ENCODE peak calls at places on chromosomes 5 and 9, in seven cellular contexts. Y is activated CD4-positive, alpha-beta T cell treated with anti-CD3 and anti-CD28 coated beads, Interleukin-2, amount 10 ng/mL, durations not matched to agents 7 days and 5 days; W is colonic mucosa; V is A549; P is NCI-H82; N is GDM1; S is RWPE1. G is an unnamed sample.
A peak's percentile ranks its signal among the peaks of the same experiment; 100 is the strongest.

GRCh38 chr9:135907006-135907434 is 326 bp downstream of the CAMSAP1 start:
- DNase-seq in P (peak; percentile 51), S (no peak), Y (no peak), V (no peak), W (no peak), N (no peak), G (no peak)

GRCh38 chr5:42929871-42930270 is 110.2 kb downstream of the ANXA2R start:
- DNase-seq in V (no peak), S (no peak), Y (no peak), N (no peak), P (no peak), W (no peak), G (no peak)

GRCh38 chr9:75602074-75602473 is 288.4 kb upstream of the PCSK5 start:
- DNase-seq in S (no peak), P (no peak), N (no peak), Y (no peak), W (no peak), V (no peak), G (no peak)

GRCh38 chr5:134857401-134857800 is 11.6 kb downstream of the C5orf24 start:
- DNase-seq in V (no peak), S (no peak), P (no peak), Y (no peak), W (no peak), N (no peak), G (no peak)

GRCh38 chr9:136729144-136729543 is 13.6 kb downstream of the LCN10 start:
- DNase-seq in N (no peak), W (no peak), Y (no peak), P (no peak), V (no peak), S (no peak), G (no peak)

GRCh38 chr5:140076788-140077187 is 33.7 kb upstream of the NRG2 start:
- DNase-seq in W (no peak), P (no peak), N (no peak), Y (no peak), V (no peak), S (no peak), G (no peak)

GRCh38 chr5:160360310-160360709 is 10.1 kb downstream of the C1QTNF2 start:
- DNase-seq in N (no peak), P (no peak), Y (no peak), V (no peak), S (no peak), W (no peak), G (no peak)

GRCh38 chr9:105877719-105878118 is 183.4 kb downstream of the TMEM38B start:
- DNase-seq in W (no peak), V (no peak), P (no peak), S (no peak), N (no peak), Y (no peak), G (no peak)

GRCh38 chr9:105007143-105007542 is 79.2 kb upstream of the ABCA1 start:
- DNase-seq in S (peak; percentile 77), V (peak; percentile 33), W (no peak), N (peak; percentile 55), P (no peak), Y (no peak), G (no peak)

GRCh38 chr5:5615569-5615968 is 193.1 kb downstream of the ICE1 start:
- DNase-seq in W (no peak), P (no peak), N (no peak), V (no peak), Y (no peak), S (no peak), G (no peak)

GRCh38 chr9:5951686-5952211 is 61.1 kb downstream of the MLANA start:
- DNase-seq in P (no peak), N (no peak), V (no peak), S (no peak), W (no peak), Y (no peak), G (no peak)

GRCh38 chr9:19998153-19998552 is 209.3 kb upstream of the SLC24A2 start:
- DNase-seq in W (no peak), P (peak; percentile 74), V (no peak), Y (no peak), N (peak; percentile 9), S (no peak), G (peak; percentile 31)

GRCh38 chr5:35894131-35894530 is 37.4 kb downstream of the IL7R start:
- DNase-seq in W (no peak), V (no peak), N (no peak), S (no peak), P (no peak), Y (no peak), G (no peak)

GRCh38 chr5:34507948-34508347 is 148.2 kb upstream of the RAI14 start:
- DNase-seq in S (no peak), V (no peak), P (no peak), Y (no peak), W (no peak), N (no peak), G (no peak)

GRCh38 chr9:34958411-34958982 is 412 bp downstream of the PHF24 start:
- DNase-seq in N (no peak), Y (no peak), P (no peak), V (no peak), S (no peak), W (no peak), G (no peak)

GRCh38 chr9:22210262-22210661 is 201.2 kb upstream of the CDKN2B start:
- DNase-seq in N (no peak), V (no peak), Y (no peak), P (no peak), W (no peak), S (peak; percentile 60), G (no peak)

GRCh38 chr5:43582082-43583005 is 20.6 kb upstream of the NNT start:
- DNase-seq in Y (no peak), S (no peak), N (no peak), W (no peak), V (no peak), P (peak; percentile 29), G (no peak)

GRCh38 chr9:88303785-88304495 is 84.3 kb upstream of the SPIN1 start:
- DNase-seq in P (no peak), Y (peak; percentile 56), S (no peak), N (no peak), V (no peak), W (no peak), G (peak; percentile 78)

GRCh38 chr9:108444400-108445358 is 411.1 kb downstream of the ACTL7B start:
- DNase-seq in W (no peak), V (no peak), P (no peak), S (peak; percentile 94), N (no peak), Y (no peak), G (no peak)

GRCh38 chr5:82244854-82245635 is 33.1 kb downstream of the RPS23 start:
- DNase-seq in W (no peak), P (peak; percentile 7), S (no peak), V (no peak), Y (no peak), N (no peak), G (no peak)

GRCh38 chr5:65451436-65451835 is 30.3 kb downstream of the ADAMTS6 start:
- DNase-seq in W (no peak), V (no peak), Y (no peak), S (no peak), N (no peak), P (no peak), G (no peak)

GRCh38 chr9:116075191-116075590 is 78.4 kb upstream of the PAPPA start:
- DNase-seq in P (no peak), S (peak; percentile 48), N (no peak), V (no peak), W (no peak), Y (no peak), G (no peak)